ENCODE peak calls at places on chromosomes 11 and 22, in eight cellular contexts. R, H, C, F, D, T, V and J are unnamed samples.

GRCh38 chr11:123174196-123175183 is 20.6 kb downstream of the CLMP start:
- DNase-seq in D (no peak), C (peak), H (no peak), T (no peak), F (peak), V (peak), R (peak), J (no peak)

GRCh38 chr11:34126959-34127848 is 21.8 kb downstream of the NAT10 start:
- DNase-seq in H (no peak), C (no peak), T (no peak), R (no peak), F (peak), V (no peak), D (no peak), J (no peak)

GRCh38 chr11:12602421-12602820 is 71.8 kb upstream of the TEAD1 start:
- DNase-seq in F (peak), T (no peak), D (no peak), C (no peak), H (no peak), R (no peak), V (no peak), J (no peak)

GRCh38 chr11:59429924-59430516 is 3.8 kb upstream of the OR5A2 start:
- DNase-seq in V (no peak), H (no peak), F (peak), R (no peak), T (no peak), D (peak), C (no peak), J (no peak)

GRCh38 chr22:39543095-39543494 is 10.5 kb upstream of the RPS19BP1 start:
- DNase-seq in T (no peak), F (peak), C (no peak), R (no peak), D (no peak), V (no peak), H (no peak), J (no peak)

GRCh38 chr22:46797355-46797754 is 34.9 kb downstream of the TBC1D22A start:
- DNase-seq in V (peak), D (no peak), C (no peak), H (peak), F (peak), T (no peak), R (no peak), J (no peak)

GRCh38 chr22:24996420-24996952 is 44.0 kb downstream of the KIAA1671 start:
- DNase-seq in V (no peak), D (no peak), T (no peak), R (no peak), F (no peak), H (no peak), C (no peak), J (no peak)

GRCh38 chr11:91261513-91261912 is 963.1 kb upstream of the FAT3 start:
- DNase-seq in V (no peak), F (no peak), H (no peak), D (no peak), C (no peak), R (no peak), T (no peak), J (no peak)

GRCh38 chr11:2381494-2382128 is 4.5 kb downstream of the CD81 start:
- DNase-seq in V (peak), C (no peak), T (peak), R (no peak), H (peak), D (no peak), F (no peak), J (no peak)

GRCh38 chr11:11588890-11589289 is 32.9 kb downstream of the GALNT18 start:
- DNase-seq in D (no peak), V (no peak), R (no peak), F (no peak), T (no peak), H (no peak), C (no peak), J (peak)

GRCh38 chr11:75635009-75635909 is 33.6 kb downstream of the MAP6 start:
- DNase-seq in F (peak), C (no peak), R (no peak), V (peak), D (no peak), H (no peak), T (peak), J (no peak)

GRCh38 chr22:20659920-20660319 is 114.0 kb upstream of the SERPIND1 start:
- DNase-seq in D (no peak), H (no peak), F (no peak), C (no peak), T (no peak), V (no peak), R (no peak), J (no peak)

GRCh38 chr11:41522899-41523672 is 63.6 kb upstream of the LRRC4C start:
- DNase-seq in V (no peak), C (no peak), F (peak), R (no peak), H (no peak), D (no peak), T (no peak), J (no peak)

GRCh38 chr11:61158691-61159381 is 2.4 kb downstream of the VPS37C start:
- DNase-seq in R (no peak), H (no peak), F (peak), V (no peak), T (no peak), D (no peak), C (peak), J (no peak)

GRCh38 chr22:26079009-26079408 is 90.3 kb upstream of the SEZ6L start:
- DNase-seq in C (no peak), T (no peak), D (no peak), V (no peak), F (no peak), H (no peak), R (no peak), J (no peak)

GRCh38 chr11:72298931-72299330 is 55.0 kb upstream of the PHOX2A start:
- DNase-seq in D (no peak), V (no peak), R (no peak), F (no peak), T (no peak), C (no peak), H (no peak), J (no peak)

GRCh38 chr11:115670538-115671200 is 166.5 kb upstream of the CADM1 start:
- DNase-seq in D (no peak), V (no peak), R (no peak), H (no peak), C (no peak), F (no peak), T (no peak), J (no peak)

GRCh38 chr11:64339754-64340408 is at the start of gene CCDC88B:
- DNase-seq in C (no peak), T (peak), V (peak), R (no peak), H (peak), F (no peak), D (peak), J (no peak)

GRCh38 chr11:33622231-33622630 is 78.4 kb downstream of the C11orf91 start:
- DNase-seq in V (no peak), F (peak), T (no peak), D (no peak), H (no peak), C (peak), R (no peak), J (no peak)

GRCh38 chr11:65899356-65900124 is 648 bp downstream of the FOSL1 start:
- DNase-seq in F (peak), D (peak), T (peak), H (peak), V (peak), R (no peak), C (no peak), J (no peak)

GRCh38 chr22:19042285-19043110 is 79.7 kb downstream of the DGCR2 start:
- DNase-seq in C (no peak), D (no peak), F (no peak), R (no peak), H (peak), V (peak), T (peak), J (no peak)

GRCh38 chr22:45876136-45877035 is 100.6 kb downstream of the WNT7B start:
- DNase-seq in V (no peak), F (no peak), T (peak), R (peak), D (no peak), C (no peak), H (peak), J (peak)

GRCh38 chr11:78008174-78008573 is 13.7 kb upstream of the INTS4 start:
- DNase-seq in V (no peak), F (no peak), T (no peak), C (no peak), R (no peak), D (no peak), H (no peak), J (no peak)

GRCh38 chr22:35634981-35635540 is 13.2 kb upstream of the APOL6 start:
- DNase-seq in H (peak), T (no peak), R (no peak), V (no peak), D (no peak), C (no peak), F (peak), J (no peak)

GRCh38 chr22:46126853-46127385 is 23.4 kb upstream of the PPARA start:
- DNase-seq in F (no peak), C (no peak), R (no peak), H (no peak), D (no peak), T (no peak), V (no peak), J (no peak)

GRCh38 chr11:76606102-76606793 is 64.3 kb downstream of the LRRC32 start:
- DNase-seq in F (no peak), H (no peak), T (no peak), D (no peak), R (no peak), V (peak), C (no peak), J (no peak)

GRCh38 chr11:64710418-64711137 is 12.4 kb downstream of the NRXN2 start:
- DNase-seq in V (no peak), T (no peak), H (no peak), D (no peak), C (no peak), R (no peak), F (peak), J (no peak)

GRCh38 chr11:72924568-72925190 is 110.5 kb downstream of the ATG16L2 start:
- DNase-seq in V (no peak), H (no peak), D (peak), T (no peak), C (peak), F (peak), R (no peak), J (no peak)

GRCh38 chr11:134276396-134277175 is 407 bp downstream of the GLB1L3 start:
- DNase-seq in T (no peak), V (no peak), R (no peak), H (no peak), F (no peak), C (no peak), D (no peak), J (peak)

GRCh38 chr22:45717787-45718186 is 46.2 kb downstream of the ATXN10 start:
- DNase-seq in F (peak), T (no peak), C (no peak), D (no peak), R (no peak), H (no peak), V (no peak), J (no peak)

GRCh38 chr11:120932305-120932905 is 91.5 kb upstream of the TBCEL start:
- DNase-seq in F (no peak), H (no peak), V (no peak), T (no peak), R (no peak), D (no peak), C (no peak), J (no peak)

GRCh38 chr11:86941871-86942208 is 13.4 kb downstream of the FZD4 start:
- DNase-seq in T (no peak), V (no peak), R (no peak), C (no peak), H (no peak), D (no peak), F (no peak), J (no peak)

GRCh38 chr11:92480519-92480918 is 255.9 kb downstream of the FAT3 start:
- DNase-seq in D (no peak), V (no peak), C (peak), F (peak), H (no peak), R (no peak), T (no peak), J (no peak)

GRCh38 chr11:115198301-115198700 is 305.9 kb downstream of the CADM1 start:
- DNase-seq in F (no peak), C (no peak), T (no peak), H (no peak), R (no peak), D (no peak), V (no peak), J (no peak)

GRCh38 chr11:58905716-58906547 is 33.4 kb upstream of the GLYATL1 start:
- DNase-seq in T (no peak), C (peak), R (peak), F (peak), H (no peak), D (no peak), V (no peak), J (peak)

GRCh38 chr11:62242021-62242420 is at the start of gene SCGB1D2:
- DNase-seq in C (no peak), D (no peak), H (no peak), F (no peak), T (no peak), V (peak), R (no peak), J (no peak)

GRCh38 chr11:33191456-33191855 is 30.2 kb upstream of the CSTF3 start:
- DNase-seq in D (no peak), F (no peak), H (no peak), C (no peak), R (no peak), T (no peak), V (no peak), J (no peak)

GRCh38 chr11:123030517-123030916 is 31.4 kb downstream of the HSPA8 start:
- DNase-seq in F (no peak), C (no peak), T (no peak), R (no peak), H (no peak), D (no peak), V (no peak), J (no peak)

GRCh38 chr11:79439430-79439892 is 1.4 kb downstream of the TENM4 start:
- DNase-seq in R (no peak), T (peak), C (no peak), V (no peak), F (peak), H (no peak), D (peak), J (no peak)

GRCh38 chr11:102390667-102391449 is 43.8 kb downstream of the BIRC2 start:
- DNase-seq in H (peak), R (peak), C (peak), V (peak), F (peak), T (no peak), D (peak), J (no peak)
- TF ChIP-seq CTCF in H (peak), R (peak), C (peak), V (peak), F (peak), T (no peak), D (peak), J (peak)

GRCh38 chr22:49429066-49429465 is 398.6 kb downstream of the BRD1 start:
- DNase-seq in V (peak), H (no peak), D (no peak), C (no peak), F (no peak), R (no peak), T (no peak), J (no peak)
- TF ChIP-seq CTCF in V (no peak), H (no peak), D (no peak), C (no peak), F (no peak), R (no peak), T (no peak), J (peak)

GRCh38 chr11:68341557-68342458 is 29.4 kb downstream of the LRP5 start:
- DNase-seq in H (no peak), C (no peak), V (no peak), D (no peak), R (no peak), F (no peak), T (no peak), J (no peak)
- TF ChIP-seq CTCF in H (no peak), C (no peak), V (no peak), D (no peak), R (no peak), F (no peak), T (no peak), J (peak)

DNA sequence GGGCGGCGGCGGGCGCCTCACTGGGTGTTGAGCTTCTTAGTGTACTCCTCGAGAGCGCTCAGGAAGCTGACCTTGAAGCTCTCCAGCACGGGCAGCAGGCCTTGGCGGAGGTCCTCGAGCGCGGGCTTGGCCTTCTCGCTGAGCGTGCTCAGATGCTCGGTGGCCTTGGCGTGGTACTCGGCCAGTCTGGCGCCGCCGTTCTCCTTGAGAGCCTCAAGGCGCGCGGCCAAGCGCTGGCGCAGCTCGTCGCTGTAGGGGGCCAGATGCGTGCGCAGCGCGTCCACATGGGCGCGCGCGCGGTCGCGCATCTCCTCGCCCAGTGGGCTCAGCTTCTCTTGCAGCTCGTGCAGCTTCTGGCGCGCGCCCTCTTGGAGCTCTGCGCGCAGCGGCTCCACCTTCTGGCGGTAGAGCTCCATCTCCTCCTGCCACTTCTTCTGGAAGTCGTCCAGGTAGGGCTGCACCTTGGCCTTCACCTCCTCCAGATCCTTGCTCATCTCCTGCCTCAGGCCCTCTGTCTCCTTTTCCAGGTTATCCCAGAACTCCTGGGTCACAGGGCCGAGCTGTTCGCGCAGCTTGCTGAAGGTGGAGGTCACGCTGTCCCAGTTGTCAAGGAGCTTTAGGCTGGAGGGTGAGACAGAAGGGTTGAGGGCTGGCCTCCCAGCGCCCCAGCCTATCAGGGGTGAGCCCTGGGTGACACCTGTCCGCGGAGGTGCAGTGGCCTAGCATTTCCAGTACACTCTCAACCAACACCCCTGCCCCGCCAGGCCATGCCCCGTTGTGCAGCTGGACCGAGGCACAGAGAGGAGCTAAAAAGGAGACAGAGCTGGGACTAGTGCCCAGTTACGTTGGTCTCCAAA is 1.4 kb downstream of the APOA1 start:
- DNase-seq in H (peak), R (peak), D (peak), F (peak), V (peak), C (peak), T (peak), J (peak)
- TF ChIP-seq CTCF in H (peak), R (peak), D (peak), F (peak), V (peak), C (peak), T (peak), J (peak)